ENCODE peak calls at places on chromosomes 7 and 10, in eight cellular contexts. C, F, P, V, T, S, Z and U are unnamed samples.
A peak's percentile ranks its signal among the peaks of the same experiment; 100 is the strongest.

GRCh38 chr7:22559829-22560489 is 60.0 kb upstream of the STEAP1B start:
- DNase-seq in T (peak; percentile 95), C (no peak), P (peak; percentile 81), F (peak; percentile 85), Z (peak; percentile 86), V (no peak), S (peak; percentile 81), U (peak; percentile 86)

GRCh38 chr10:27248215-27248614 is 7.6 kb upstream of the ACBD5 start:
- DNase-seq in V (no peak), S (no peak), Z (no peak), T (no peak), P (no peak), C (no peak), F (no peak), U (no peak)

GRCh38 chr7:12629816-12630614 is 57.4 kb upstream of the ARL4A start:
- DNase-seq in F (no peak), Z (no peak), P (no peak), C (no peak), T (no peak), V (no peak), S (no peak), U (no peak)

GRCh38 chr10:132836248-132836831 is 50.4 kb upstream of the NKX6-2 start:
- DNase-seq in C (no peak), F (no peak), V (no peak), S (peak; percentile 91), Z (no peak), T (no peak), P (peak; percentile 62), U (no peak)

GRCh38 chr7:44265733-44266132 is 59.7 kb downstream of the CAMK2B start:
- DNase-seq in Z (no peak), S (no peak), T (no peak), P (no peak), C (no peak), F (no peak), V (no peak), U (no peak)

GRCh38 chr10:51074238-51075028 is at the start of gene PRKG1:
- DNase-seq in Z (peak; percentile 90), T (peak; percentile 93), C (no peak), F (no peak), P (peak; percentile 80), S (peak; percentile 93), V (no peak), U (peak; percentile 85)

GRCh38 chr10:65670087-65670486 is 1255.7 kb upstream of the LRRTM3 start:
- DNase-seq in S (no peak), F (no peak), T (no peak), C (no peak), P (no peak), V (no peak), Z (peak; percentile 74), U (peak; percentile 78)

GRCh38 chr10:88342733-88343310 is 240.3 kb downstream of the RNLS start:
- DNase-seq in T (no peak), S (no peak), Z (no peak), P (no peak), F (no peak), C (no peak), V (no peak), U (no peak)

GRCh38 chr10:75191821-75192568 is 18.6 kb upstream of the VDAC2 start:
- DNase-seq in T (peak; percentile 96), F (peak; percentile 97), C (no peak), S (no peak), V (no peak), Z (peak; percentile 92), P (no peak), U (peak; percentile 93)

GRCh38 chr7:98057157-98057556 is 49.5 kb upstream of the LMTK2 start:
- DNase-seq in T (no peak), C (no peak), P (no peak), F (no peak), S (no peak), V (no peak), Z (no peak), U (no peak)

GRCh38 chr7:125445901-125446300 is 516.3 kb upstream of the POT1 start:
- DNase-seq in P (no peak), V (no peak), C (no peak), S (no peak), F (no peak), T (no peak), Z (no peak), U (no peak)

GRCh38 chr10:24307696-24308476 is 98.9 kb downstream of the KIAA1217 start:
- DNase-seq in T (no peak), C (no peak), F (no peak), P (no peak), Z (no peak), S (no peak), V (no peak), U (peak; percentile 6)

GRCh38 chr10:72084094-72084459 is 4.3 kb downstream of the SPOCK2 start:
- DNase-seq in F (no peak), V (no peak), Z (no peak), P (no peak), T (no peak), C (peak; percentile 39), S (no peak), U (no peak)

GRCh38 chr10:3312403-3312802 is 139.8 kb upstream of the PITRM1 start:
- DNase-seq in S (no peak), C (no peak), V (no peak), F (no peak), T (no peak), Z (no peak), P (no peak), U (no peak)

GRCh38 chr7:1597361-1597760 is 27.5 kb upstream of the PSMG3 start:
- DNase-seq in S (peak; percentile 42), V (no peak), Z (no peak), P (no peak), T (no peak), F (no peak), C (no peak), U (no peak)

GRCh38 chr7:132199626-132200025 is 376.6 kb downstream of the PLXNA4 start:
- DNase-seq in P (no peak), V (no peak), Z (no peak), T (no peak), C (no peak), S (no peak), F (no peak), U (no peak)

GRCh38 chr7:2980406-2981102 is 63.1 kb downstream of the CARD11 start:
- DNase-seq in P (no peak), F (no peak), T (no peak), Z (no peak), C (no peak), V (no peak), S (peak; percentile 77), U (no peak)

GRCh38 chr7:5526190-5527037 is 102.8 kb upstream of the TNRC18 start:
- DNase-seq in F (peak; percentile 81), V (no peak), Z (peak; percentile 79), S (no peak), C (no peak), T (peak; percentile 15), P (no peak), U (peak; percentile 57)

GRCh38 chr10:109957092-109957797 is 33.9 kb upstream of the XPNPEP1 start:
- DNase-seq in T (no peak), V (no peak), P (no peak), F (no peak), Z (no peak), C (no peak), S (no peak), U (no peak)

GRCh38 chr7:140175221-140176218 is 1.3 kb downstream of the KDM7A start:
- DNase-seq in T (peak; percentile 97), P (peak; percentile 93), Z (peak; percentile 91), S (peak; percentile 87), V (peak; percentile 72), F (peak; percentile 98), C (peak; percentile 85), U (peak; percentile 96)

GRCh38 chr10:88186335-88186734 is 322.9 kb downstream of the PTEN start:
- DNase-seq in Z (peak; percentile 90), S (no peak), V (no peak), T (peak; percentile 83), P (no peak), C (no peak), F (peak; percentile 5), U (peak; percentile 93)

GRCh38 chr7:139598642-139599041 is 75.2 kb downstream of the CLEC2L start:
- DNase-seq in S (no peak), F (no peak), Z (no peak), T (no peak), C (no peak), P (no peak), V (no peak), U (no peak)

GRCh38 chr10:107166378-107166777 is 1.9 kb upstream of the SORCS1 start:
- DNase-seq in F (no peak), S (no peak), T (no peak), P (no peak), V (no peak), C (no peak), Z (no peak), U (no peak)

GRCh38 chr10:27072436-27073114 is 27.7 kb downstream of the ANKRD26 start:
- DNase-seq in F (no peak), T (no peak), V (no peak), C (no peak), S (no peak), P (no peak), Z (no peak), U (no peak)

GRCh38 chr7:35878356-35878755 is 77.5 kb downstream of the SEPTIN7 start:
- DNase-seq in T (no peak), F (no peak), V (no peak), Z (peak; percentile 59), P (no peak), S (no peak), C (no peak), U (peak; percentile 43)

GRCh38 chr10:119139464-119140067 is 25.9 kb downstream of the SFXN4 start:
- DNase-seq in Z (peak; percentile 45), F (peak; percentile 39), P (no peak), V (peak; percentile 20), T (peak; percentile 19), C (no peak), S (no peak), U (peak; percentile 31)

GRCh38 chr10:79237801-79238520 is 109.3 kb upstream of the PPIF start:
- DNase-seq in S (no peak), C (no peak), F (peak; percentile 73), P (no peak), Z (no peak), V (no peak), T (no peak), U (no peak)

GRCh38 chr7:98116656-98117461 is 10.2 kb downstream of the LMTK2 start:
- DNase-seq in S (no peak), C (no peak), F (peak; percentile 27), V (no peak), T (peak; percentile 41), P (no peak), Z (peak; percentile 42), U (no peak)

GRCh38 chr7:31437466-31437865 is 76.4 kb upstream of the ITPRID1 start:
- DNase-seq in P (no peak), C (no peak), V (no peak), Z (no peak), F (no peak), S (no peak), T (no peak), U (no peak)

GRCh38 chr10:123848564-123849457 is 42.8 kb downstream of the CPXM2 start:
- DNase-seq in S (no peak), V (no peak), P (no peak), T (peak; percentile 29), Z (no peak), F (no peak), C (no peak), U (no peak)

GRCh38 chr10:78286675-78287074 is 253.0 kb downstream of the RPS24 start:
- DNase-seq in Z (no peak), P (no peak), T (no peak), F (no peak), V (no peak), C (no peak), S (no peak), U (no peak)

GRCh38 chr7:40918701-40919271 is 784.0 kb downstream of the SUGCT start:
- DNase-seq in Z (peak; percentile 88), T (peak; percentile 74), S (no peak), F (no peak), C (no peak), V (no peak), P (no peak), U (peak; percentile 83)

GRCh38 chr7:106069471-106070200 is 42.5 kb downstream of the SYPL1 start:
- DNase-seq in F (no peak), T (no peak), S (no peak), P (no peak), Z (no peak), V (no peak), C (no peak), U (no peak)

GRCh38 chr7:21960922-21961321 is 15.2 kb upstream of the CDCA7L start:
- DNase-seq in S (no peak), F (peak; percentile 13), P (no peak), Z (peak; percentile 84), V (no peak), T (peak; percentile 80), C (no peak), U (peak; percentile 74)